ENCODE peak calls at places on chromosomes 6 and 20, in four cellular contexts. R is fibroblast of villous mesenchyme, H is osteoblast, U is Peyer's patch. M is an unnamed sample.

GRCh38 chr6:94721459-94721858 is 855.9 kb upstream of the MANEA start:
- DNase-seq in U (no peak), R (no peak), H (no peak), M (no peak)

GRCh38 chr6:124961784-124962611 is at the start of gene RNF217:
- DNase-seq in R (peak; percentile 67), H (peak; percentile 88), U (peak; percentile 68), M (peak; percentile 84)

GRCh38 chr6:41976794-41977484 is 35.3 kb upstream of the CCND3 start:
- DNase-seq in R (peak; percentile 69), H (peak; percentile 88), U (peak; percentile 31), M (peak; percentile 72)

GRCh38 chr20:5971203-5971602 is 20.8 kb downstream of the MCM8 start:
- DNase-seq in R (no peak), H (no peak), U (no peak), M (no peak)

GRCh38 chr6:39228992-39229767 is at the start of gene KCNK5:
- DNase-seq in R (peak; percentile 13), H (peak; percentile 88), U (peak; percentile 92), M (peak; percentile 22)

GRCh38 chr6:26470643-26471042 is 12.9 kb downstream of the BTN2A1 start:
- DNase-seq in R (no peak), U (no peak), H (no peak), M (no peak)

GRCh38 chr6:13703496-13703895 is 8.1 kb downstream of the RANBP9 start:
- DNase-seq in U (no peak), H (no peak), R (no peak), M (no peak)

GRCh38 chr6:158769696-158770446 is 49.3 kb downstream of the EZR start:
- DNase-seq in R (no peak), U (no peak), H (peak; percentile 52), M (no peak)

GRCh38 chr20:19952392-19952791 is 64.8 kb upstream of the NAA20 start:
- DNase-seq in U (no peak), H (no peak), R (no peak), M (no peak)

GRCh38 chr6:26003102-26003694 is 40.6 kb downstream of the TRIM38 start:
- DNase-seq in H (peak; percentile 87), R (peak; percentile 67), U (peak; percentile 83), M (peak; percentile 71)

GRCh38 chr6:17790486-17790885 is 83.8 kb upstream of the NUP153 start:
- DNase-seq in R (peak; percentile 93), H (no peak), U (no peak), M (no peak)

GRCh38 chr6:33271608-33272357 is at the start of the genes RPS18 and VPS52:
- DNase-seq in H (peak; percentile 94), R (peak; percentile 100), U (peak; percentile 98), M (peak; percentile 100)

GRCh38 chr20:63137851-63138415 is 78.0 kb downstream of the YTHDF1 start:
- DNase-seq in U (no peak), H (peak; percentile 42), R (no peak), M (no peak)

GRCh38 chr20:9422335-9422734 is 92.1 kb upstream of the LAMP5 start:
- DNase-seq in H (peak; percentile 68), U (no peak), R (no peak), M (no peak)

GRCh38 chr6:150996968-150997367 is 131.5 kb downstream of the MTHFD1L start:
- DNase-seq in H (no peak), U (no peak), R (no peak), M (no peak)

GRCh38 chr6:41582540-41582939 is 36.4 kb downstream of the FOXP4 start:
- DNase-seq in U (no peak), R (no peak), H (no peak), M (no peak)

GRCh38 chr6:153108320-153108719 is 22.8 kb downstream of the RGS17 start:
- DNase-seq in R (peak; percentile 49), U (no peak), H (peak; percentile 43), M (peak; percentile 60)

GRCh38 chr6:44081753-44082152 is 45.5 kb downstream of the MRPL14 start:
- DNase-seq in H (no peak), R (no peak), U (no peak), M (no peak)
- TF ChIP-seq CTCF in H (no peak), R (no peak), U (no peak), M (no peak)

DNA sequence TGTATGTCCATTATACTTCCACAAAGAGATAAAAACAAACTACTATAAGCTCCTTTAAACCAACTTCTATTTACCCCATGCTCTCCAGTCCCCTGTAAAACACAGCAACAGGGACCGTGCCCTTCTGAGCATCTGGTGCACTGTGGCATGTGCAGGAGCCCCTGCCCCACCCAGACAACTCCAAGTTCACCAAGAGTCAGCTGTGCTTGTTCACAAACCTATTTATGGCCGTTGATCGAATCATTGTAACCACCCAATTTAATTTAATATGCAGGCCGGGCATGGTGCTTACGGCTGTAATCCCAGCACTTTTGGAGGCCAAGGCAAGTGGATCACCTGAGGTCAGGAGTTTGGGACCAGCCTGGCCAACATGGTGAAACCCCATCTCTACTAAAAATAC is 13.7 kb upstream of the BLCAP start:
- DNase-seq in R (no peak), U (peak; percentile 28), H (no peak), M (no peak)
- H3K4me3 ChIP-seq in R (no peak overlapping the region), U (no peak overlapping the region), H (no peak overlapping the region), M (no peak overlapping the region)

GRCh38 chr20:2631228-2631627 is 21.2 kb upstream of the NOP56 start:
- DNase-seq in U (no peak), H (no peak), R (no peak), M (no peak)
- TF ChIP-seq CTCF in U (peak; percentile 42), H (peak; percentile 18), R (no peak), M (peak; percentile 3)

DNA sequence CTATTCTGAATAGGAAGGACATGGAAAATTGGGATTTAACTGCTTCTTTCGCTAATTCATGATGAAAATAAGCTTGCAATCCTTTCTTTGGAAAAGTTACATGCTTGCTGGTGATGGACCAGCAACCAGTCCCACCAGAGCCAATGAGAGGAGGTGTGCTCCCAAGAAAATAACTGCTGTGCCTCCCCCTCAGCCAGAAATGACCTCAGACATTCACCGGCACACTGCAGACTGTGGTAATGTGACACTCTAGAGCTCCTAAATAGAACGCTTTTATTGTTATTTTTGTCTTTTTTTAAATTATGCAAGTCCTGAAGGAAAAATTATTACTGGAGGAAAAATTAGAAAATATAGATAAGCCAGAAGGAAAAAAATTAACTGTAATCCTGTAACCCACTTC is 2.6 kb downstream of the PYGB start:
- DNase-seq in H (peak; percentile 90), U (no peak), R (peak; percentile 64), M (no peak)
- H3K4me3 ChIP-seq in H (peak overlapping the region; percentile 16), U (peak overlapping the region; percentile 88), R (peak overlapping the region; percentile 14), M (peak overlapping the region; percentile 2)